ENCODE peak calls at places on chromosomes 11 and 22, in nine cellular contexts. U is HFFc6, O is frontal cortex, J is esophagus squamous epithelium, Y is BE2C, T is GM23248, A is hypothalamus, L is small intestine, W is breast epithelium. M is an unnamed sample.

GRCh38 chr11:16895306-16895705 is 118.9 kb downstream of the PLEKHA7 start:
- DNase-seq in U (no peak), O (no peak), J (no peak), Y (no peak), T (no peak), A (no peak), L (no peak), W (no peak), M (no peak)

GRCh38 chr11:35632301-35632700 is 14.0 kb downstream of the FJX1 start:
- DNase-seq in U (no peak), O (no peak), J (no peak), Y (no peak), T (peak), A (no peak), L (no peak), W (no peak), M (no peak)

GRCh38 chr11:46895821-46896220 is 22.5 kb downstream of the LRP4 start:
- DNase-seq in U (no peak), O (no peak), J (no peak), Y (no peak), T (peak), A (peak), L (no peak), W (peak), M (peak)

GRCh38 chr22:24588756-24589481 is 4.0 kb downstream of the LRRC75B start:
- DNase-seq in U (no peak), O (no peak), J (no peak), Y (peak), T (no peak), A (peak), L (no peak), W (no peak), M (no peak)

GRCh38 chr22:33811208-33811607 is 109.1 kb downstream of the LARGE1 start:
- DNase-seq in U (no peak), O (no peak), J (no peak), Y (no peak), T (no peak), A (no peak), L (no peak), W (no peak), M (no peak)

GRCh38 chr11:122229078-122229477 is 113.1 kb upstream of the BLID start:
- DNase-seq in U (no peak), O (no peak), J (no peak), Y (no peak), T (peak), A (no peak), L (no peak), W (no peak), M (no peak)

GRCh38 chr11:118224512-118225180 is at the start of gene JAML:
- DNase-seq in U (no peak), O (no peak), J (no peak), Y (no peak), T (no peak), A (no peak), L (peak), W (no peak), M (no peak)

GRCh38 chr11:2777871-2778629 is 78.3 kb upstream of the KCNQ1OT1 start:
- DNase-seq in U (no peak), O (no peak), J (no peak), Y (peak), T (no peak), A (no peak), L (no peak), W (peak), M (peak)

GRCh38 chr22:23752090-23752691 is 1.3 kb upstream of the ZNF70 start:
- DNase-seq in U (no peak), O (no peak), J (peak), Y (no peak), T (no peak), A (no peak), L (no peak), W (no peak), M (no peak)

GRCh38 chr11:76073716-76074115 is 132.6 kb downstream of the WNT11 start:
- DNase-seq in U (peak), O (no peak), J (no peak), Y (no peak), T (peak), A (no peak), L (no peak), W (no peak), M (no peak)

GRCh38 chr22:31247726-31248125 is 35.6 kb downstream of the LIMK2 start:
- DNase-seq in U (no peak), O (no peak), J (no peak), Y (peak), T (no peak), A (no peak), L (peak), W (no peak), M (no peak)